ENCODE peak calls at places on chromosomes 3 and 15, in four cellular contexts. B, Q, S and O are unnamed samples.

GRCh38 chr3:120094776-120095225 is 554 bp upstream of the GSK3B start:
- DNase-seq in B (peak; percentile 100), Q (peak; percentile 100), S (peak; percentile 100), O (peak; percentile 100)

GRCh38 chr3:22887664-22888291 is 315.3 kb upstream of the UBE2E2 start:
- DNase-seq in B (peak; percentile 8), Q (peak; percentile 46), S (peak; percentile 68), O (peak; percentile 56)

GRCh38 chr3:127953636-127954035 is 38.6 kb downstream of the KBTBD12 start:
- DNase-seq in B (no peak), Q (no peak), S (peak; percentile 58), O (peak; percentile 44)

GRCh38 chr3:160052385-160053047 is 63.9 kb downstream of the IL12A start:
- DNase-seq in B (no peak), Q (no peak), S (no peak), O (no peak)

GRCh38 chr3:123157598-123158287 is 44.0 kb upstream of the SEC22A start:
- DNase-seq in B (no peak), Q (no peak), S (no peak), O (no peak)

GRCh38 chr3:149368850-149369497 is 8.5 kb downstream of the TM4SF1 start:
- DNase-seq in B (peak; percentile 39), Q (no peak), S (no peak), O (no peak)

GRCh38 chr3:129838086-129838485 is 55.4 kb downstream of the TMCC1 start:
- DNase-seq in B (no peak), Q (no peak), S (no peak), O (no peak)

GRCh38 chr15:66775127-66776105 is 73.4 kb downstream of the SMAD6 start:
- DNase-seq in B (no peak), Q (no peak), S (no peak), O (no peak)

GRCh38 chr3:138943724-138944131 is 3.2 kb downstream of the FOXL2 start:
- DNase-seq in B (no peak), Q (no peak), S (peak; percentile 34), O (no peak)

GRCh38 chr3:185070491-185071335 is 82.1 kb downstream of the C3orf70 start:
- DNase-seq in B (peak; percentile 21), Q (peak; percentile 12), S (peak; percentile 24), O (peak; percentile 12)
- TF ChIP-seq CTCF in B (no peak), Q (no peak), S (peak; percentile 38), O (no peak)

DNA sequence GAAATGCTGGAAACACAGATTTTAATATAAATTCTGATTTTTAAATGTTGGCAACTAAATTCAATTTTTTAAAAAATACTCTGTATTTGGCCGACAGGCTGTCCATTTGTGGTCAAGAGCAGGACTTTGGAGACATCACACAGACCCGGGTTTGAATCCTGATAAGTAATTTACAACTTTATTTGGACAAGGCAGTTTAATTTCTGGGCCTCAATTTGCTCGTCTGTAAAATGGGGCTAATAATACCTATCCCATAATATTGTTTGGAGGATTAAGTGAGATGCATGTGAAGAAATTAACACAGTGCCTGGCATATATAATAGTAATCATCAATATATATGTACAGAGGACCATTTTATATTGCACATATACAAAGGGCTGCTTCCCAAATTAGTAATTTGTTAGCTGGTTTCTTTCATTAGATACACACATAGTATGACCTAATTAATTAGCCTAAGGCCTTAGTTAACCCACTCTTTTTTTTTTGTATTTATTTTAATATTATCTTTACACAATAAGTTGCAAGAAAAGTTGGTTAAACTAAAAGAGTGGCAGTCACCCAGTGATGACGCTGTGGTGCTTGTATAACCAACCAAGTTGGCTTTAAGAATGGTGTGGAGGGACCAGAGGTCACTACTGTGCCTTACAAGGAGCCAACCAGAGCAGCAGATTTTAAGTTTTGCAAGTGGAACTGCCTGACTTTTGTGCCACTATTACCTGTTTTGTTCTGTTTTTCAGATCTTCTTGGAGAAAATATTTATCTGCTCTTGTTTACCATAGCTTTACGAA is 709 bp downstream of the PIGB start:
- DNase-seq in B (peak; percentile 24), Q (peak; percentile 79), S (peak; percentile 18), O (peak; percentile 22)
- TF ChIP-seq CTCF in B (no peak), Q (no peak), S (no peak), O (no peak)

GRCh38 chr3:148162132-148162531 is 535.6 kb upstream of the AGTR1 start:
- DNase-seq in B (no peak), Q (no peak), S (no peak), O (no peak)
- TF ChIP-seq CTCF in B (no peak), Q (no peak), S (no peak), O (no peak)

GRCh38 chr15:94294556-94294955 is 63.2 kb downstream of the MCTP2 start:
- DNase-seq in B (no peak), Q (no peak), S (no peak), O (peak; percentile 16)
- TF ChIP-seq CTCF in B (no peak), Q (no peak), S (no peak), O (no peak)

GRCh38 chr3:186529204-186529999 is 14.8 kb downstream of the CRYGS start:
- DNase-seq in B (no peak), Q (no peak), S (no peak), O (no peak)
- TF ChIP-seq CTCF in B (no peak), Q (peak; percentile 19), S (peak; percentile 18), O (peak; percentile 6)

GRCh38 chr3:27322634-27323033 is 46.5 kb downstream of the NEK10 start:
- DNase-seq in B (no peak), Q (no peak), S (no peak), O (no peak)
- TF ChIP-seq CTCF in B (no peak), Q (no peak), S (no peak), O (no peak)

DNA sequence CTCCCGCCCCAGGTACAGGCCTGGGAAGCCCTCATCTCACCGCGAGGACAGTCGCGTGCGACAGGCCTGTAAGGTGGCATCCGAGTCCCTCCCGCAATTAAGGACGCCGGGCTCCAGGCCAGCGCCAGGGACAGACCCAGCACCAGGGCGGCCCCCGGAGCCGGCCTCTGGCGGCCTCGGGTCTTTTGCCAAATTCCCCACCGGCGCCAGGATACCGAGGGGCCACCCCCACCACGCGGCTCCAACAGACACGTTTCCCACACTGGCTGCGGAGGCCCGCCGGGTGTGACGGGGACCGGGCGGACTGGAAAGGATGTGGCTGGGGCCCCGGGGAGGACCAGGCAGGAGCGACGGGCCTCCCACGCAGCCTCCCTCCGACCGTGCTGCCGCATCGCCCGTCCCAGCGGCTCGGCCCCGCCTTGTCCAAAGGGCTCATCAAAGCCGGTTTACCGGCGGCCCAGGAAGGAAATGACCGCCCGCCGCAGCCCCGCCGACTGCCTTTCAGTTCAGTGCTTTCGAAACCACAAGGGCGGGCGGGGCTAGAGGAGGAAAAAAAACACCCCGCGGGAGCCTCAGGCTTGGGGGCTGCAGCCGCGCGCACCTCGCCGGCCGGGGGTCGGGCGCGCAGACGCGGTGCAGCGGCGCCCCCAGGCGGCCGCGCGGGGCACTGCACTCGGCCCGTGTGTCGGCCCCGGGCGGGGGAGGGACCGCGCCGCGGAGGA is 11.2 kb downstream of the XXYLT1 start:
- DNase-seq in B (peak; percentile 85), Q (peak; percentile 97), S (peak; percentile 83), O (peak; percentile 94)
- TF ChIP-seq CTCF in B (peak; percentile 61), Q (peak; percentile 75), S (peak; percentile 19), O (peak; percentile 86)

DNA sequence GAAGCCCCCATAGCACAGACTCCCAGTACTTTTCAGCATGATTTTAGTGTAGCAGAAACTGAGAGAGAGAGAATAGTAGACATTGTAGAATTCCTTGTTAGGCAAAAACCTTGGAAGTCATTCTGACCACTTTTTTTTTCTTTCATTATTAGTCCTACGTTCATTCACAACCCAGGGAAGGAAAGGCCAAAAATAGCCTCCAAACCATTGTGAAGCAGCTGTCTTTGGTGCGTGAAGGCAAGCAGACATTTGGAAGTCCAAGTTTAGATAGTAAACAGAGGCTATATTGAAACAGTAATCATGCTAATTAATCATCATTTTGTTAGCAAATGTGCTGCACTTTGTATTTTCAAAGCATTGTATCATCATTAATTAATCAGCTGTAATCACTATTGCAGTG is 34.5 kb downstream of the CCDC54 start:
- DNase-seq in B (no peak), Q (no peak), S (no peak), O (no peak)
- TF ChIP-seq CTCF in B (no peak), Q (no peak), S (no peak), O (no peak)